ENCODE peak calls at places on chromosomes 6 and 20, in four cellular contexts. Y is esophagus squamous epithelium, K is pancreas, R is brain microvascular endothelial cell. V is an unnamed sample.

GRCh38 chr6:157249756-157250155 is 73.6 kb downstream of the TMEM242 start:
- DNase-seq in Y (no peak), K (peak; percentile 26), R (no peak), V (no peak)

GRCh38 chr20:33826270-33826897 is 15.2 kb downstream of the CHMP4B start:
- DNase-seq in Y (no peak), K (no peak), R (no peak), V (no peak)

GRCh38 chr6:166544294-166544605 is 42.2 kb downstream of the RAMACL start:
- DNase-seq in Y (no peak), K (no peak), R (no peak), V (no peak)

GRCh38 chr6:132483779-132484679 is 28.9 kb downstream of the STX7 start:
- DNase-seq in Y (no peak), K (no peak), R (peak; percentile 48), V (no peak)

GRCh38 chr20:24321939-24322338 is 147.5 kb upstream of the SYNDIG1 start:
- DNase-seq in Y (no peak), K (no peak), R (no peak), V (no peak)

GRCh38 chr20:63923626-63924025 is 28.7 kb downstream of the DNAJC5 start:
- DNase-seq in Y (no peak), K (no peak), R (no peak), V (no peak)

GRCh38 chr20:43976577-43976976 is 61.9 kb downstream of the TOX2 start:
- DNase-seq in Y (no peak), K (no peak), R (no peak), V (no peak)

GRCh38 chr6:116370717-116371383 is at the start of gene DSE:
- DNase-seq in Y (no peak), K (peak; percentile 85), R (peak; percentile 72), V (peak; percentile 89)

GRCh38 chr6:135909737-135910387 is 58.4 kb downstream of the PDE7B start:
- DNase-seq in Y (no peak), K (no peak), R (peak; percentile 35), V (no peak)

GRCh38 chr20:60395993-60396392 is 437.8 kb downstream of the CDH26 start:
- DNase-seq in Y (no peak), K (no peak), R (no peak), V (no peak)

GRCh38 chr6:137119196-137120104 is 54.0 kb downstream of the IL22RA2 start:
- DNase-seq in Y (no peak), K (no peak), R (no peak), V (no peak)

GRCh38 chr6:7920425-7920824 is 9.8 kb upstream of the TXNDC5 start:
- DNase-seq in Y (no peak), K (no peak), R (no peak), V (no peak)

GRCh38 chr6:27374824-27375612 is 13.5 kb upstream of the ZNF391 start:
- DNase-seq in Y (no peak), K (peak; percentile 85), R (peak; percentile 44), V (peak; percentile 79)

GRCh38 chr6:148999921-149000589 is 253.2 kb downstream of the UST start:
- DNase-seq in Y (no peak), K (no peak), R (peak; percentile 88), V (peak; percentile 75)

GRCh38 chr6:142702501-142703460 is 242.2 kb downstream of the HIVEP2 start:
- DNase-seq in Y (no peak), K (no peak), R (no peak), V (peak; percentile 38)

GRCh38 chr6:98847392-98847766 is 13.0 kb downstream of the POU3F2 start:
- DNase-seq in Y (no peak), K (no peak), R (no peak), V (no peak)

GRCh38 chr6:163543311-163543710 is 128.8 kb downstream of the QKI start:
- DNase-seq in Y (no peak), K (no peak), R (no peak), V (no peak)

GRCh38 chr6:71466362-71466761 is 177.8 kb downstream of the OGFRL1 start:
- DNase-seq in Y (no peak), K (no peak), R (no peak), V (no peak)

GRCh38 chr20:21534453-21534852 is 20.6 kb upstream of the NKX2-2 start:
- DNase-seq in Y (no peak), K (no peak), R (no peak), V (no peak)

GRCh38 chr6:159984268-159984786 is 15.4 kb downstream of the IGF2R start:
- DNase-seq in Y (no peak), K (no peak), R (peak; percentile 98), V (no peak)

GRCh38 chr20:35012227-35013069 is 56.8 kb downstream of the MYH7B start:
- DNase-seq in Y (no peak), K (no peak), R (no peak), V (no peak)

GRCh38 chr20:62404761-62405107 is 2.4 kb downstream of the CABLES2 start:
- DNase-seq in Y (no peak), K (no peak), R (no peak), V (no peak)

DNA sequence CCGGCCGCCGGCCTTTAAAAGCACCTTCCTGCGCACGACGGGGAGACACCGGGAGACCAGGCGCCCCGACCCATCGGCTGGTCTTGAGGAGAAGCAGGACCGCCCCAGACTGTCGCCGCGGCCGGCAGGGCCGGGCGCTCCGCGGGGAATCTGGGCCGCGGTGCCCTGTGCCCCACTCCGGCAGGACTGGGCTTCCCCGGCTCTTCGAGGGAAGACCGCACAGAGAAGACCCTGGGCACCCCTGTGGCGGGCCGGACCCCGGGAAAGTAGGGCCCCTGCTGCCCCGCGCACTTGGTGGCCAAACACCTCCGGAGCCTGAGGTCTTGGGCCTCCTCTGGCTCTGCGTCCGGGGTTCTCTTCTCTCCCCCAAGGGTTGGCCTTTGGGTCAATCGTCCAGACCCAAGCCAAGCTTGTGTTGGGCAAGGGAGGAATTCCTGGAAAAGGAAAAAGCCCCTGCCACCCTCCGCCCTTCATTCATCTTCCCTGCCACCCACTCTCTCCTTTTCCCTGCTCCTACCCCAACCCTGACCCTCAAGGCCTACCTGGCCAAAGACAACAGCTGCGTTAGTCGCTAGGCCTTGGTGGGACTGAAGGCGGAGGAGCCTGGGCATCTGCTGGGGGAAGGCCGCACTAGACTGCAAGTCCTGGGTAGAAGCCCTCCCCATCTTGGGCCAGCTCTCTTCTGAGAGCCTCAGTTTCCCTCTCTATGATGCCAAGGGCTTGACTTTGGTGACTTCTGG is 7.9 kb upstream of the FOXC1 start:
- DNase-seq in Y (no peak), K (no peak), R (no peak), V (no peak)
- H3K27me3 ChIP-seq in Y (peaks cover 14% of the 10 kb centered on the region), K (no peaks in the 10 kb centered on the region), R (peaks cover 36% of the 10 kb centered on the region), V (peaks cover 86% of the 10 kb centered on the region)

GRCh38 chr20:32476684-32477593 is 108.2 kb downstream of the NOL4L start:
- DNase-seq in Y (no peak), K (peak; percentile 54), R (no peak), V (peak; percentile 6)
- H3K27ac ChIP-seq in Y (peak overlapping the region; percentile 85), K (peak overlapping the region; percentile 14), R (no peak overlapping the region), V (peak overlapping the region; percentile 92)

GRCh38 chr6:34142599-34142998 is 3.3 kb downstream of the GRM4 start:
- DNase-seq in Y (no peak), K (no peak), R (no peak), V (no peak)

GRCh38 chr6:34140075-34140474 is 5.8 kb downstream of the GRM4 start:
- DNase-seq in Y (no peak), K (no peak), R (no peak), V (no peak)

GRCh38 chr6:34143196-34143883 is 2.5 kb downstream of the GRM4 start:
- DNase-seq in Y (no peak), K (no peak), R (no peak), V (no peak)

GRCh38 chr6:34143884-34144580 is 1.9 kb downstream of the GRM4 start:
- DNase-seq in Y (no peak), K (peak; percentile 66), R (no peak), V (no peak)

GRCh38 chr6:34142046-34142445 is 3.8 kb downstream of the GRM4 start:
- DNase-seq in Y (no peak), K (no peak), R (no peak), V (no peak)
- H3K27me3 ChIP-seq in Y (peaks cover 33% of the 10 kb centered on the region), K (no peaks in the 10 kb centered on the region), R (peaks cover 56% of the 10 kb centered on the region), V (peaks cover 99% of the 10 kb centered on the region)

GRCh38 chr20:49669601-49670189 is 44.0 kb downstream of the B4GALT5 start:
- DNase-seq in Y (no peak), K (no peak), R (no peak), V (no peak)
- H3K27ac ChIP-seq in Y (peak overlapping the region; percentile 11), K (no peak overlapping the region), R (no peak overlapping the region), V (no peak overlapping the region)